ENCODE peak calls at places on chromosome 4, in eight cellular contexts. One of them, this sample, is unnamed.

GRCh38 chr4:26839534-26839951 is 21.1 kb upstream of the STIM2 start:
- DNase-seq in fibroblast of mammary gland: peak
- DNase-seq in HuH-7.5: no peak
- DNase-seq in T follicular helper cell: no peak
- DNase-seq in AG10803: peak
- DNase-seq in coronary artery: no peak
- DNase-seq in stimulated activated CD8-positive, alpha-beta memory T cell treated with anti-CD3 and anti-CD28 coated beads, Interleukin-7, amount 100 ng/mL, for 4 hours: no peak
- DNase-seq in NCI-H774: no peak
- DNase-seq in this sample: no peak

GRCh38 chr4:6464842-6465588 is 7.4 kb downstream of the PPP2R2C start:
- DNase-seq in fibroblast of mammary gland: peak
- DNase-seq in HuH-7.5: no peak
- DNase-seq in T follicular helper cell: no peak
- DNase-seq in AG10803: no peak
- DNase-seq in coronary artery: peak
- DNase-seq in stimulated activated CD8-positive, alpha-beta memory T cell treated with anti-CD3 and anti-CD28 coated beads, Interleukin-7, amount 100 ng/mL, for 4 hours: no peak
- DNase-seq in NCI-H774: no peak
- DNase-seq in this sample: no peak

GRCh38 chr4:11614426-11614825 is 185.7 kb upstream of the HS3ST1 start:
- DNase-seq in fibroblast of mammary gland: no peak
- DNase-seq in HuH-7.5: peak
- DNase-seq in T follicular helper cell: no peak
- DNase-seq in AG10803: no peak
- DNase-seq in coronary artery: no peak
- DNase-seq in stimulated activated CD8-positive, alpha-beta memory T cell treated with anti-CD3 and anti-CD28 coated beads, Interleukin-7, amount 100 ng/mL, for 4 hours: no peak
- DNase-seq in NCI-H774: no peak
- DNase-seq in this sample: no peak

GRCh38 chr4:6221851-6222760 is 21.8 kb upstream of the JAKMIP1 start:
- DNase-seq in fibroblast of mammary gland: peak
- DNase-seq in HuH-7.5: no peak
- DNase-seq in T follicular helper cell: no peak
- DNase-seq in AG10803: no peak
- DNase-seq in coronary artery: peak
- DNase-seq in stimulated activated CD8-positive, alpha-beta memory T cell treated with anti-CD3 and anti-CD28 coated beads, Interleukin-7, amount 100 ng/mL, for 4 hours: peak
- DNase-seq in NCI-H774: peak
- DNase-seq in this sample: no peak

GRCh38 chr4:32775049-32775448 is 2054.9 kb downstream of the PCDH7 start:
- DNase-seq in fibroblast of mammary gland: peak
- DNase-seq in HuH-7.5: peak
- DNase-seq in T follicular helper cell: no peak
- DNase-seq in AG10803: no peak
- DNase-seq in coronary artery: no peak
- DNase-seq in stimulated activated CD8-positive, alpha-beta memory T cell treated with anti-CD3 and anti-CD28 coated beads, Interleukin-7, amount 100 ng/mL, for 4 hours: no peak
- DNase-seq in NCI-H774: no peak
- DNase-seq in this sample: no peak

GRCh38 chr4:8164194-8164565 is 5.6 kb upstream of the ABLIM2 start:
- DNase-seq in fibroblast of mammary gland: no peak
- DNase-seq in HuH-7.5: no peak
- DNase-seq in T follicular helper cell: no peak
- DNase-seq in AG10803: no peak
- DNase-seq in coronary artery: no peak
- DNase-seq in stimulated activated CD8-positive, alpha-beta memory T cell treated with anti-CD3 and anti-CD28 coated beads, Interleukin-7, amount 100 ng/mL, for 4 hours: no peak
- DNase-seq in NCI-H774: no peak
- DNase-seq in this sample: no peak

GRCh38 chr4:109022941-109023340 is 260.1 kb upstream of the ETNPPL start:
- DNase-seq in fibroblast of mammary gland: no peak
- DNase-seq in HuH-7.5: no peak
- DNase-seq in T follicular helper cell: no peak
- DNase-seq in AG10803: peak
- DNase-seq in coronary artery: no peak
- DNase-seq in stimulated activated CD8-positive, alpha-beta memory T cell treated with anti-CD3 and anti-CD28 coated beads, Interleukin-7, amount 100 ng/mL, for 4 hours: no peak
- DNase-seq in NCI-H774: no peak
- DNase-seq in this sample: no peak

GRCh38 chr4:185534850-185535761 is at the start of gene PDLIM3:
- DNase-seq in fibroblast of mammary gland: no peak
- DNase-seq in HuH-7.5: peak
- DNase-seq in T follicular helper cell: no peak
- DNase-seq in AG10803: no peak
- DNase-seq in coronary artery: peak
- DNase-seq in stimulated activated CD8-positive, alpha-beta memory T cell treated with anti-CD3 and anti-CD28 coated beads, Interleukin-7, amount 100 ng/mL, for 4 hours: no peak
- DNase-seq in NCI-H774: peak
- DNase-seq in this sample: no peak

GRCh38 chr4:98937977-98938376 is 9.0 kb upstream of the EIF4E start:
- DNase-seq in fibroblast of mammary gland: no peak
- DNase-seq in HuH-7.5: no peak
- DNase-seq in T follicular helper cell: no peak
- DNase-seq in AG10803: peak
- DNase-seq in coronary artery: no peak
- DNase-seq in stimulated activated CD8-positive, alpha-beta memory T cell treated with anti-CD3 and anti-CD28 coated beads, Interleukin-7, amount 100 ng/mL, for 4 hours: no peak
- DNase-seq in NCI-H774: no peak
- DNase-seq in this sample: no peak

GRCh38 chr4:40998680-40999358 is 215.5 kb downstream of the APBB2 start:
- DNase-seq in fibroblast of mammary gland: peak
- DNase-seq in HuH-7.5: no peak
- DNase-seq in T follicular helper cell: no peak
- DNase-seq in AG10803: peak
- DNase-seq in coronary artery: no peak
- DNase-seq in stimulated activated CD8-positive, alpha-beta memory T cell treated with anti-CD3 and anti-CD28 coated beads, Interleukin-7, amount 100 ng/mL, for 4 hours: no peak
- DNase-seq in NCI-H774: no peak
- DNase-seq in this sample: no peak

GRCh38 chr4:70754990-70755688 is 33.4 kb downstream of the RUFY3 start:
- DNase-seq in fibroblast of mammary gland: no peak
- DNase-seq in HuH-7.5: no peak
- DNase-seq in T follicular helper cell: no peak
- DNase-seq in AG10803: no peak
- DNase-seq in coronary artery: no peak
- DNase-seq in stimulated activated CD8-positive, alpha-beta memory T cell treated with anti-CD3 and anti-CD28 coated beads, Interleukin-7, amount 100 ng/mL, for 4 hours: no peak
- DNase-seq in NCI-H774: no peak
- DNase-seq in this sample: no peak

GRCh38 chr4:74793757-74794340 is 474 bp downstream of the BTC start:
- DNase-seq in fibroblast of mammary gland: peak
- DNase-seq in HuH-7.5: peak
- DNase-seq in T follicular helper cell: no peak
- DNase-seq in AG10803: no peak
- DNase-seq in coronary artery: peak
- DNase-seq in stimulated activated CD8-positive, alpha-beta memory T cell treated with anti-CD3 and anti-CD28 coated beads, Interleukin-7, amount 100 ng/mL, for 4 hours: no peak
- DNase-seq in NCI-H774: peak
- DNase-seq in this sample: no peak

GRCh38 chr4:138090145-138090917 is 151.8 kb downstream of the SLC7A11 start:
- DNase-seq in fibroblast of mammary gland: peak
- DNase-seq in HuH-7.5: peak
- DNase-seq in T follicular helper cell: no peak
- DNase-seq in AG10803: peak
- DNase-seq in coronary artery: no peak
- DNase-seq in stimulated activated CD8-positive, alpha-beta memory T cell treated with anti-CD3 and anti-CD28 coated beads, Interleukin-7, amount 100 ng/mL, for 4 hours: no peak
- DNase-seq in NCI-H774: peak
- DNase-seq in this sample: no peak

GRCh38 chr4:177769155-177769554 is 326.9 kb upstream of the AGA start:
- DNase-seq in fibroblast of mammary gland: no peak
- DNase-seq in HuH-7.5: no peak
- DNase-seq in T follicular helper cell: no peak
- DNase-seq in AG10803: no peak
- DNase-seq in coronary artery: no peak
- DNase-seq in stimulated activated CD8-positive, alpha-beta memory T cell treated with anti-CD3 and anti-CD28 coated beads, Interleukin-7, amount 100 ng/mL, for 4 hours: no peak
- DNase-seq in NCI-H774: no peak
- DNase-seq in this sample: no peak

GRCh38 chr4:140986045-140986444 is 147.2 kb downstream of the RNF150 start:
- DNase-seq in fibroblast of mammary gland: no peak
- DNase-seq in HuH-7.5: no peak
- DNase-seq in T follicular helper cell: no peak
- DNase-seq in AG10803: no peak
- DNase-seq in coronary artery: no peak
- DNase-seq in stimulated activated CD8-positive, alpha-beta memory T cell treated with anti-CD3 and anti-CD28 coated beads, Interleukin-7, amount 100 ng/mL, for 4 hours: no peak
- DNase-seq in NCI-H774: no peak
- DNase-seq in this sample: no peak

GRCh38 chr4:3801931-3802550 is 35.9 kb downstream of the ADRA2C start:
- DNase-seq in fibroblast of mammary gland: no peak
- DNase-seq in HuH-7.5: no peak
- DNase-seq in T follicular helper cell: no peak
- DNase-seq in AG10803: no peak
- DNase-seq in coronary artery: no peak
- DNase-seq in stimulated activated CD8-positive, alpha-beta memory T cell treated with anti-CD3 and anti-CD28 coated beads, Interleukin-7, amount 100 ng/mL, for 4 hours: no peak
- DNase-seq in NCI-H774: no peak
- DNase-seq in this sample: no peak

GRCh38 chr4:52622564-52622963 is 36.5 kb downstream of the USP46 start:
- DNase-seq in fibroblast of mammary gland: no peak
- DNase-seq in HuH-7.5: no peak
- DNase-seq in T follicular helper cell: no peak
- DNase-seq in AG10803: no peak
- DNase-seq in coronary artery: no peak
- DNase-seq in stimulated activated CD8-positive, alpha-beta memory T cell treated with anti-CD3 and anti-CD28 coated beads, Interleukin-7, amount 100 ng/mL, for 4 hours: no peak
- DNase-seq in NCI-H774: no peak
- DNase-seq in this sample: no peak

GRCh38 chr4:56976878-56977320 is 507 bp downstream of the NOA1 start:
- DNase-seq in fibroblast of mammary gland: no peak
- DNase-seq in HuH-7.5: no peak
- DNase-seq in T follicular helper cell: peak
- DNase-seq in AG10803: no peak
- DNase-seq in coronary artery: peak
- DNase-seq in stimulated activated CD8-positive, alpha-beta memory T cell treated with anti-CD3 and anti-CD28 coated beads, Interleukin-7, amount 100 ng/mL, for 4 hours: peak
- DNase-seq in NCI-H774: peak
- DNase-seq in this sample: peak

GRCh38 chr4:189804884-189805283 is 135.8 kb upstream of the FRG1 start:
- DNase-seq in fibroblast of mammary gland: no peak
- DNase-seq in HuH-7.5: no peak
- DNase-seq in T follicular helper cell: no peak
- DNase-seq in AG10803: no peak
- DNase-seq in coronary artery: no peak
- DNase-seq in stimulated activated CD8-positive, alpha-beta memory T cell treated with anti-CD3 and anti-CD28 coated beads, Interleukin-7, amount 100 ng/mL, for 4 hours: no peak
- DNase-seq in NCI-H774: no peak
- DNase-seq in this sample: no peak

GRCh38 chr4:13903061-13903460 is 275.5 kb upstream of the BOD1L1 start:
- DNase-seq in fibroblast of mammary gland: no peak
- DNase-seq in HuH-7.5: no peak
- DNase-seq in T follicular helper cell: no peak
- DNase-seq in AG10803: no peak
- DNase-seq in coronary artery: no peak
- DNase-seq in stimulated activated CD8-positive, alpha-beta memory T cell treated with anti-CD3 and anti-CD28 coated beads, Interleukin-7, amount 100 ng/mL, for 4 hours: no peak
- DNase-seq in NCI-H774: no peak
- DNase-seq in this sample: no peak

GRCh38 chr4:52290468-52290867 is 239.4 kb downstream of the SPATA18 start:
- DNase-seq in fibroblast of mammary gland: no peak
- DNase-seq in HuH-7.5: no peak
- DNase-seq in T follicular helper cell: no peak
- DNase-seq in AG10803: no peak
- DNase-seq in coronary artery: no peak
- DNase-seq in stimulated activated CD8-positive, alpha-beta memory T cell treated with anti-CD3 and anti-CD28 coated beads, Interleukin-7, amount 100 ng/mL, for 4 hours: no peak
- DNase-seq in NCI-H774: no peak
- DNase-seq in this sample: no peak

GRCh38 chr4:186441502-186441901 is 113.9 kb downstream of the MTNR1A start:
- DNase-seq in fibroblast of mammary gland: no peak
- DNase-seq in HuH-7.5: no peak
- DNase-seq in T follicular helper cell: no peak
- DNase-seq in AG10803: no peak
- DNase-seq in coronary artery: no peak
- DNase-seq in stimulated activated CD8-positive, alpha-beta memory T cell treated with anti-CD3 and anti-CD28 coated beads, Interleukin-7, amount 100 ng/mL, for 4 hours: no peak
- DNase-seq in NCI-H774: no peak
- DNase-seq in this sample: no peak

GRCh38 chr4:95505149-95505548 is 43.6 kb downstream of the UNC5C start:
- DNase-seq in fibroblast of mammary gland: peak
- DNase-seq in HuH-7.5: no peak
- DNase-seq in T follicular helper cell: no peak
- DNase-seq in AG10803: no peak
- DNase-seq in coronary artery: no peak
- DNase-seq in stimulated activated CD8-positive, alpha-beta memory T cell treated with anti-CD3 and anti-CD28 coated beads, Interleukin-7, amount 100 ng/mL, for 4 hours: no peak
- DNase-seq in NCI-H774: no peak
- DNase-seq in this sample: no peak

GRCh38 chr4:2251073-2251794 is 9.3 kb upstream of the HAUS3 start:
- DNase-seq in fibroblast of mammary gland: no peak
- DNase-seq in HuH-7.5: peak
- DNase-seq in T follicular helper cell: no peak
- DNase-seq in AG10803: no peak
- DNase-seq in coronary artery: no peak
- DNase-seq in stimulated activated CD8-positive, alpha-beta memory T cell treated with anti-CD3 and anti-CD28 coated beads, Interleukin-7, amount 100 ng/mL, for 4 hours: no peak
- DNase-seq in NCI-H774: no peak
- DNase-seq in this sample: no peak

GRCh38 chr4:88458091-88458740 is 1.3 kb downstream of the HERC5 start:
- DNase-seq in fibroblast of mammary gland: no peak
- DNase-seq in HuH-7.5: no peak
- DNase-seq in T follicular helper cell: no peak
- DNase-seq in AG10803: no peak
- DNase-seq in coronary artery: no peak
- DNase-seq in stimulated activated CD8-positive, alpha-beta memory T cell treated with anti-CD3 and anti-CD28 coated beads, Interleukin-7, amount 100 ng/mL, for 4 hours: no peak
- DNase-seq in NCI-H774: no peak
- DNase-seq in this sample: no peak

GRCh38 chr4:11720292-11720691 is 291.6 kb upstream of the HS3ST1 start:
- DNase-seq in fibroblast of mammary gland: peak
- DNase-seq in HuH-7.5: peak
- DNase-seq in T follicular helper cell: no peak
- DNase-seq in AG10803: no peak
- DNase-seq in coronary artery: no peak
- DNase-seq in stimulated activated CD8-positive, alpha-beta memory T cell treated with anti-CD3 and anti-CD28 coated beads, Interleukin-7, amount 100 ng/mL, for 4 hours: no peak
- DNase-seq in NCI-H774: peak
- DNase-seq in this sample: no peak

GRCh38 chr4:128871948-128872347 is 62.4 kb downstream of the JADE1 start:
- DNase-seq in fibroblast of mammary gland: peak
- DNase-seq in HuH-7.5: no peak
- DNase-seq in T follicular helper cell: no peak
- DNase-seq in AG10803: peak
- DNase-seq in coronary artery: no peak
- DNase-seq in stimulated activated CD8-positive, alpha-beta memory T cell treated with anti-CD3 and anti-CD28 coated beads, Interleukin-7, amount 100 ng/mL, for 4 hours: no peak
- DNase-seq in NCI-H774: no peak
- DNase-seq in this sample: no peak

GRCh38 chr4:663438-664428 is 10.3 kb downstream of the ATP5ME start:
- DNase-seq in fibroblast of mammary gland: no peak
- DNase-seq in HuH-7.5: no peak
- DNase-seq in T follicular helper cell: peak
- DNase-seq in AG10803: no peak
- DNase-seq in coronary artery: no peak
- DNase-seq in stimulated activated CD8-positive, alpha-beta memory T cell treated with anti-CD3 and anti-CD28 coated beads, Interleukin-7, amount 100 ng/mL, for 4 hours: peak
- DNase-seq in NCI-H774: peak
- DNase-seq in this sample: peak

GRCh38 chr4:55435136-55435535 is 39.4 kb downstream of the TMEM165 start:
- DNase-seq in fibroblast of mammary gland: peak
- DNase-seq in HuH-7.5: no peak
- DNase-seq in T follicular helper cell: no peak
- DNase-seq in AG10803: no peak
- DNase-seq in coronary artery: no peak
- DNase-seq in stimulated activated CD8-positive, alpha-beta memory T cell treated with anti-CD3 and anti-CD28 coated beads, Interleukin-7, amount 100 ng/mL, for 4 hours: no peak
- DNase-seq in NCI-H774: no peak
- DNase-seq in this sample: no peak

GRCh38 chr4:37066149-37066548 is 178.4 kb upstream of the NWD2 start:
- DNase-seq in fibroblast of mammary gland: no peak
- DNase-seq in HuH-7.5: no peak
- DNase-seq in T follicular helper cell: no peak
- DNase-seq in AG10803: no peak
- DNase-seq in coronary artery: no peak
- DNase-seq in stimulated activated CD8-positive, alpha-beta memory T cell treated with anti-CD3 and anti-CD28 coated beads, Interleukin-7, amount 100 ng/mL, for 4 hours: no peak
- DNase-seq in NCI-H774: no peak
- DNase-seq in this sample: no peak

GRCh38 chr4:38667005-38667771 is 3.2 kb downstream of the KLF3 start:
- DNase-seq in fibroblast of mammary gland: peak
- DNase-seq in HuH-7.5: peak
- DNase-seq in T follicular helper cell: peak
- DNase-seq in AG10803: peak
- DNase-seq in coronary artery: peak
- DNase-seq in stimulated activated CD8-positive, alpha-beta memory T cell treated with anti-CD3 and anti-CD28 coated beads, Interleukin-7, amount 100 ng/mL, for 4 hours: no peak
- DNase-seq in NCI-H774: peak
- DNase-seq in this sample: peak